ENCODE peak calls at places on chromosomes 11 and 22, in four cellular contexts. G is Peyer's patch, Z is pancreas, P is adrenal gland. J is an unnamed sample.

GRCh38 chr11:2419638-2420501 is 19.3 kb downstream of the TSSC4 start:
- DNase-seq in G (peak; percentile 85), Z (peak; percentile 55), P (peak; percentile 78), J (peak; percentile 86)

GRCh38 chr22:43504666-43505261 is 93.0 kb downstream of the MPPED1 start:
- DNase-seq in G (no peak), Z (no peak), P (no peak), J (no peak)

GRCh38 chr11:69531717-69532088 is 50.2 kb downstream of the LINC01488 start:
- DNase-seq in G (no peak), Z (no peak), P (no peak), J (no peak)

GRCh38 chr11:117444256-117445096 is 116.8 kb downstream of the CEP164 start:
- DNase-seq in G (no peak), Z (no peak), P (no peak), J (no peak)

GRCh38 chr22:50581950-50582561 is 593 bp downstream of the CHKB start:
- DNase-seq in G (no peak), Z (no peak), P (no peak), J (no peak)

GRCh38 chr11:7905961-7906429 is 25.1 kb downstream of the OR10A6 start:
- DNase-seq in G (no peak), Z (no peak), P (no peak), J (no peak)

GRCh38 chr11:67022961-67023956 is at the start of gene SYT12:
- DNase-seq in G (no peak), Z (no peak), P (no peak), J (peak; percentile 43)

GRCh38 chr22:29225422-29226090 is 19.9 kb downstream of the EMID1 start:
- DNase-seq in G (peak; percentile 34), Z (no peak), P (peak; percentile 75), J (no peak)

GRCh38 chr11:134612416-134613030 is 200.5 kb upstream of the B3GAT1 start:
- DNase-seq in G (no peak), Z (no peak), P (no peak), J (no peak)

GRCh38 chr11:46889689-46890475 is 28.5 kb downstream of the LRP4 start:
- DNase-seq in G (no peak), Z (peak; percentile 57), P (peak; percentile 74), J (peak; percentile 81)

GRCh38 chr22:36160499-36160942 is at the start of gene APOL3:
- DNase-seq in G (peak; percentile 68), Z (no peak), P (peak; percentile 71), J (no peak)

GRCh38 chr11:2781413-2782274 is 81.8 kb upstream of the KCNQ1OT1 start:
- DNase-seq in G (peak; percentile 39), Z (no peak), P (peak; percentile 15), J (no peak)

GRCh38 chr22:19011075-19011474 is 75.0 kb upstream of the PRODH start:
- DNase-seq in G (no peak), Z (no peak), P (no peak), J (no peak)

GRCh38 chr22:30802202-30803166 is 107.8 kb downstream of the OSBP2 start:
- DNase-seq in G (peak; percentile 91), Z (peak; percentile 86), P (peak; percentile 88), J (peak; percentile 95)

GRCh38 chr11:102320679-102321078 is 3.4 kb downstream of the BIRC3 start:
- DNase-seq in G (no peak), Z (no peak), P (no peak), J (no peak)

GRCh38 chr11:12264361-12264760 is 113.0 kb upstream of the PARVA start:
- DNase-seq in G (no peak), Z (no peak), P (no peak), J (no peak)

GRCh38 chr22:22767876-22768602 is 119.6 kb upstream of the IGLL5 start:
- DNase-seq in G (no peak), Z (no peak), P (peak; percentile 31), J (peak; percentile 38)

GRCh38 chr11:130439876-130440275 is 8.6 kb upstream of the ADAMTS15 start:
- DNase-seq in G (no peak), Z (no peak), P (no peak), J (no peak)

GRCh38 chr11:534592-535518 is 521 bp downstream of the HRAS start:
- DNase-seq in G (peak; percentile 71), Z (peak; percentile 31), P (no peak), J (peak; percentile 25)

GRCh38 chr11:35391922-35392813 is 27.2 kb downstream of the SLC1A2 start:
- DNase-seq in G (peak; percentile 84), Z (peak; percentile 76), P (peak; percentile 88), J (peak; percentile 86)

GRCh38 chr22:20032407-20032991 is 11.6 kb downstream of the TANGO2 start:
- DNase-seq in G (no peak), Z (peak; percentile 60), P (peak; percentile 36), J (no peak)
- H3K27ac ChIP-seq in G (no peak overlapping the region), Z (no peak overlapping the region), P (peak overlapping the region; percentile 71), J (no peak overlapping the region)

DNA sequence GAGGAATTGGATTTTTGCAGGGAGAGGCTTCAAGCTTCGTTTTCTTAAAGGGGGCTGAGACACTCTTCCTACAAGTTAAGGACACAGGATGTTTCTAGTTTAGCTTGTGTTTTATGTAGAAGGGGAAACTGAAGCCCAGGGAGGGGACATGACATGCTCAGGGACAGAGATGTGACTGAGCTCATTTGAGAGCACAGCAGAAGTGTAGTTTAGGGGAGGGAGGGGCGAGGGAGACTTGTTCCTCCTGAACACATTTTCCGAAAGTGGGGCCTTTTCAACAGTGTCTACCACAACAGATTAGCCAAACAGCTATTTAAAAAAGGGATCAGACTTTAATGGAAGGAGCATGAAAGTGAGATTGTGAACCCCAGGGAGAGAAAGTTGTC is 148.1 kb downstream of the FBXO7 start:
- DNase-seq in G (no peak), Z (no peak), P (no peak), J (peak; percentile 30)
- H3K4me1 ChIP-seq in G (no peaks in the 10 kb centered on the region), Z (no peaks in the 10 kb centered on the region), P (peaks cover 35% of the 10 kb centered on the region), J (peaks cover 17% of the 10 kb centered on the region)

GRCh38 chr11:119044708-119045107 is 12.3 kb downstream of the HYOU1 start:
- DNase-seq in G (no peak), Z (no peak), P (no peak), J (no peak)
- TF ChIP-seq CTCF in G (no peak), Z (no peak), P (no peak), J (no peak)

GRCh38 chr22:48539261-48539660 is 1288.4 kb downstream of the BRD1 start:
- DNase-seq in G (no peak), Z (no peak), P (no peak), J (no peak)

GRCh38 chr22:48535868-48536690 is 1291.6 kb downstream of the BRD1 start:
- DNase-seq in G (no peak), Z (no peak), P (no peak), J (no peak)

GRCh38 chr22:48538291-48538820 is 1289.3 kb downstream of the BRD1 start:
- DNase-seq in G (no peak), Z (no peak), P (no peak), J (no peak)

GRCh38 chr22:48534395-48534958 is 1293.2 kb downstream of the BRD1 start:
- DNase-seq in G (no peak), Z (peak; percentile 44), P (no peak), J (no peak)

GRCh38 chr22:48536691-48537591 is 1290.7 kb downstream of the BRD1 start:
- DNase-seq in G (no peak), Z (peak; percentile 67), P (no peak), J (no peak)
- H3K27ac ChIP-seq in G (no peak overlapping the region), Z (peak overlapping the region; percentile 73), P (no peak overlapping the region), J (no peak overlapping the region)

GRCh38 chr22:38698407-38699094 is 2.2 kb downstream of the JOSD1 start:
- DNase-seq in G (no peak), Z (no peak), P (no peak), J (no peak)

GRCh38 chr22:38700789-38701628 is at the start of gene JOSD1:
- DNase-seq in G (peak; percentile 98), Z (peak; percentile 92), P (peak; percentile 94), J (peak; percentile 97)

GRCh38 chr22:38699143-38699542 is 1.6 kb downstream of the JOSD1 start:
- DNase-seq in G (no peak), Z (no peak), P (no peak), J (no peak)

GRCh38 chr22:38699784-38700183 is 959 bp downstream of the JOSD1 start:
- DNase-seq in G (no peak), Z (no peak), P (no peak), J (peak; percentile 55)

DNA sequence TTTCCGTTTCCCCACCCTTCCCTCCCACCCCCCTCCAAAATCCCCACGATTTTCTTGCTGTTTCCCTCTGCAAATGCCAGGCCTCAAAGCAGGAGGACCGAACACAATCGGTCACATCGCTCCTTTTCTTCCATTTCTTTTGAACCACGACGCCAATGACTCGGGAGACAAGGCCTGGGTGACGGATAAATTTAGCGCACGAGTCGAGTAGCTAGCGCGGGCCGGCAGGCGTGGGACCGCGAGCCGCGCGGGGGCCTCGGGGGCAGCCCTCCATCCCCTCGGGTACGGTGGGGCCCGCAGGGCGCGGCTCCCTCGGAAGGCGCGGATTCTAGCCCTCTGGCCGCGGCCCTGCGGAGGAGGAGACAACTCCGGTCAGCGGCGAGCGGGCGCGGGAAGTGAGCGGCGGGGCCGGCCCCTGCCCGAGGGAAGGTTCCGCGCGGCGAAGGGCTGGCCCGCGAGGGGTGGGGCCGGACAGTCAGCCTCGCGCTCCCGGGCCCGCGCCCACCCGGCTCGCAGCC is 413 bp downstream of the JOSD1 start:
- DNase-seq in G (peak; percentile 90), Z (peak; percentile 62), P (peak; percentile 74), J (peak; percentile 78)
- H3K4me1 ChIP-seq in G (peaks cover 6% of the 10 kb centered on the region), Z (peaks cover 38% of the 10 kb centered on the region), P (peaks cover 54% of the 10 kb centered on the region), J (peaks cover 26% of the 10 kb centered on the region)

DNA sequence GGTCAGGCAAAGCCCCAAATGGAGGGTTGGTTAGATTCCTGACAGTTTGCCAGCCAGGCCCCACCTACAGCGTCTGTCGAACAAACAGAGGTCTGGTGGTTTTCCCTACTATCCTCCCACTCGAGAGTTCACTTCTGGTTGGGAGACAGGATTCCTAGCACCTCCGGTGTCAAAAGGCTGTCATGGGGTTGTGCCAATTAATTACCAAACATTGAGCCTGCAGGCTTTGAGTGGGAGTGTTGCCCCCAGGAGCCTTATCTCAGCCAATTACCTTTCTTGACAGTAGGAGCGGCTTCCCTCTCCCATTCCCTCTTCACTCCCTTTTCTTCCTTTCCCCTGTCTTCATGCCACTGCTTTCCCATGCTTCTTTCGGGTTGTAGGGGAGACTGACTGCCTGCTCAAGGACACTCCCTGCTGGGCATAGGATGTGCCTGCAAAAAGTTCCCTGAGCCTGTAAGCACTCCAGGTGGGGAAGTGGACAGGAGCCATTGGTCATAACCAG is 4.7 kb upstream of the TTC36 start:
- DNase-seq in G (no peak), Z (no peak), P (peak; percentile 34), J (peak; percentile 59)
- TF ChIP-seq CTCF in G (no peak), Z (no peak), P (peak; percentile 5), J (peak; percentile 60)

J was measured in cardiac muscle cell.